ENCODE peak calls at places on chromosomes 1 and 21, in nine cellular contexts. Z is NCI-H1436; L is HT1080; V is central memory CD8-positive, alpha-beta T cell; K is HS-27A; U is head of caudate nucleus; E is B cell; R is T1000; W is activated CD4-positive, CD25-positive, alpha-beta regulatory T cell treated with anti-CD3 and anti-CD28 coated beads, Interleukin-2, amount 50 U/mL, for 72 hours. N is an unnamed sample.

GRCh38 chr1:115492880-115493279 is 148.9 kb upstream of the VANGL1 start:
- DNase-seq in Z (no peak), L (peak), V (no peak), K (peak), U (no peak), E (no peak), R (no peak), W (no peak), N (peak)

GRCh38 chr1:165845992-165846748 is 18.8 kb downstream of the UCK2 start:
- DNase-seq in Z (no peak), L (no peak), V (no peak), K (no peak), U (no peak), E (no peak), R (no peak), W (no peak), N (no peak)

GRCh38 chr1:30395631-30396030 is 327.8 kb downstream of the MATN1 start:
- DNase-seq in Z (no peak), L (no peak), V (no peak), K (no peak), U (no peak), E (no peak), R (no peak), W (no peak), N (no peak)

GRCh38 chr1:109788695-109789521 is 25.2 kb upstream of the EPS8L3 start:
- DNase-seq in Z (no peak), L (no peak), V (no peak), K (no peak), U (no peak), E (peak), R (no peak), W (peak), N (peak)

GRCh38 chr1:6041432-6042062 is 4.1 kb upstream of the KCNAB2 start:
- DNase-seq in Z (no peak), L (no peak), V (no peak), K (no peak), U (no peak), E (no peak), R (no peak), W (no peak), N (peak)

GRCh38 chr1:160761886-160762285 is 22.8 kb downstream of the SLAMF7 start:
- DNase-seq in Z (no peak), L (peak), V (no peak), K (no peak), U (no peak), E (no peak), R (no peak), W (no peak), N (no peak)

GRCh38 chr21:43815991-43816390 is 26.6 kb downstream of the RRP1 start:
- DNase-seq in Z (no peak), L (no peak), V (no peak), K (no peak), U (no peak), E (no peak), R (no peak), W (no peak), N (no peak)

GRCh38 chr1:213292653-213293052 is 241.6 kb downstream of the RPS6KC1 start:
- DNase-seq in Z (no peak), L (no peak), V (no peak), K (no peak), U (no peak), E (no peak), R (no peak), W (no peak), N (no peak)

GRCh38 chr21:35508389-35508888 is 459.3 kb upstream of the RUNX1 start:
- DNase-seq in Z (no peak), L (peak), V (no peak), K (peak), U (peak), E (no peak), R (peak), W (no peak), N (peak)

GRCh38 chr1:180252638-180253536 is 22.8 kb downstream of the LHX4 start:
- DNase-seq in Z (peak), L (peak), V (peak), K (no peak), U (no peak), E (peak), R (peak), W (peak), N (peak)

GRCh38 chr1:38805036-38805435 is 54.5 kb downstream of the RRAGC start:
- DNase-seq in Z (no peak), L (no peak), V (no peak), K (no peak), U (no peak), E (no peak), R (no peak), W (no peak), N (no peak)

GRCh38 chr21:14947613-14948160 is 117.1 kb downstream of the NRIP1 start:
- DNase-seq in Z (no peak), L (no peak), V (no peak), K (no peak), U (no peak), E (no peak), R (no peak), W (no peak), N (no peak)

GRCh38 chr21:45364464-45365185 is 40.3 kb upstream of the COL18A1 start:
- DNase-seq in Z (no peak), L (no peak), V (no peak), K (no peak), U (no peak), E (no peak), R (peak), W (no peak), N (peak)

N was measured in LHCN-M2.